ENCODE peak calls at places on chromosomes 5 and 9, in four cellular contexts. H, J, N and C are unnamed samples.

GRCh38 chr9:131330814-131331600 is 41.5 kb downstream of the PLPP7 start:
- DNase-seq in H (peak), J (no peak), N (no peak), C (no peak)

GRCh38 chr5:156326718-156327259 is at the start of gene SGCD:
- DNase-seq in H (peak), J (peak), N (no peak), C (no peak)

GRCh38 chr5:98933446-98934072 is 4.8 kb upstream of the CHD1 start:
- DNase-seq in H (no peak), J (no peak), N (no peak), C (no peak)

GRCh38 chr9:126157409-126157808 is 169.2 kb upstream of the MVB12B start:
- DNase-seq in H (no peak), J (no peak), N (no peak), C (no peak)

GRCh38 chr5:38720691-38721361 is 125.0 kb upstream of the OSMR start:
- DNase-seq in H (no peak), J (no peak), N (no peak), C (no peak)

GRCh38 chr5:66207800-66208561 is 63.9 kb downstream of the SREK1 start:
- DNase-seq in H (no peak), J (peak), N (no peak), C (no peak)

GRCh38 chr9:14466828-14467227 is 152.9 kb upstream of the NFIB start:
- DNase-seq in H (no peak), J (no peak), N (no peak), C (no peak)

GRCh38 chr9:37682951-37683350 is 32.2 kb downstream of the FRMPD1 start:
- DNase-seq in H (no peak), J (no peak), N (no peak), C (no peak)

GRCh38 chr9:110897899-110898298 is 140.4 kb downstream of the LPAR1 start:
- DNase-seq in H (no peak), J (no peak), N (no peak), C (no peak)

GRCh38 chr5:139178948-139179347 is 19.2 kb downstream of the SIL1 start:
- DNase-seq in H (no peak), J (peak), N (no peak), C (no peak)

GRCh38 chr5:172798422-172799215 is 27.6 kb upstream of the DUSP1 start:
- DNase-seq in H (no peak), J (peak), N (no peak), C (no peak)

GRCh38 chr5:140351609-140352334 is 5.4 kb upstream of the HBEGF start:
- DNase-seq in H (peak), J (no peak), N (peak), C (no peak)

GRCh38 chr5:179171816-179172745 is 111.9 kb downstream of the ZNF354C start:
- DNase-seq in H (no peak), J (no peak), N (no peak), C (no peak)

GRCh38 chr5:9284781-9285307 is 261.0 kb downstream of the SEMA5A start:
- DNase-seq in H (no peak), J (peak), N (no peak), C (no peak)

GRCh38 chr5:2006193-2006970 is 123.7 kb upstream of the IRX4 start:
- DNase-seq in H (no peak), J (no peak), N (no peak), C (no peak)

GRCh38 chr9:93244101-93244500 is 60.2 kb downstream of the WNK2 start:
- DNase-seq in H (no peak), J (no peak), N (no peak), C (no peak)

GRCh38 chr9:20740929-20741582 is 57.0 kb downstream of the FOCAD start:
- DNase-seq in H (no peak), J (no peak), N (no peak), C (no peak)

GRCh38 chr5:373710-374602 is 52.4 kb downstream of the AHRR start:
- DNase-seq in H (peak), J (no peak), N (no peak), C (no peak)

GRCh38 chr5:145629047-145629446 is 206.1 kb downstream of the PRELID2 start:
- DNase-seq in H (no peak), J (no peak), N (no peak), C (no peak)

GRCh38 chr5:143263272-143263810 is 140.1 kb downstream of the NR3C1 start:
- DNase-seq in H (no peak), J (no peak), N (no peak), C (no peak)

GRCh38 chr5:53126514-53126913 is 17.0 kb upstream of the MOCS2 start:
- DNase-seq in H (no peak), J (no peak), N (no peak), C (no peak)

GRCh38 chr5:27708579-27708978 is 670.2 kb upstream of the CDH9 start:
- DNase-seq in H (no peak), J (no peak), N (no peak), C (no peak)

GRCh38 chr5:137629646-137630045 is 106.2 kb downstream of the KLHL3 start:
- DNase-seq in H (no peak), J (no peak), N (peak), C (no peak)

GRCh38 chr9:34954225-34954624 is 3.9 kb upstream of the PHF24 start:
- DNase-seq in H (no peak), J (no peak), N (no peak), C (no peak)

GRCh38 chr5:172643392-172643871 is 2.4 kb downstream of the NEURL1B start:
- DNase-seq in H (no peak), J (no peak), N (no peak), C (no peak)

GRCh38 chr5:148957591-148958202 is 105.2 kb downstream of the SH3TC2 start:
- DNase-seq in H (peak), J (no peak), N (peak), C (no peak)

GRCh38 chr5:108983456-108984092 is 235.9 kb downstream of the FER start:
- DNase-seq in H (no peak), J (no peak), N (no peak), C (no peak)

GRCh38 chr5:155878991-155879575 is 447.9 kb upstream of the SGCD start:
- DNase-seq in H (no peak), J (no peak), N (no peak), C (no peak)

GRCh38 chr5:149297340-149298023 is 25.8 kb downstream of the AFAP1L1 start:
- DNase-seq in H (no peak), J (no peak), N (no peak), C (no peak)

GRCh38 chr9:68664036-68664435 is 41.0 kb upstream of the PIP5K1B start:
- DNase-seq in H (no peak), J (no peak), N (no peak), C (no peak)

GRCh38 chr5:154444559-154445421 is 1.0 kb upstream of the SAP30L start:
- DNase-seq in H (peak), J (no peak), N (peak), C (no peak)

GRCh38 chr9:100443781-100444768 is 17.1 kb downstream of the MSANTD3 start:
- DNase-seq in H (no peak), J (no peak), N (no peak), C (no peak)

GRCh38 chr5:135024956-135025729 is 8.9 kb downstream of the PITX1 start:
- DNase-seq in H (no peak), J (no peak), N (no peak), C (no peak)

GRCh38 chr5:77066191-77066590 is 20.9 kb downstream of the ZBED3 start:
- DNase-seq in H (no peak), J (no peak), N (no peak), C (no peak)

GRCh38 chr9:15524845-15525455 is 14.2 kb upstream of the PSIP1 start:
- DNase-seq in H (no peak), J (no peak), N (no peak), C (no peak)

GRCh38 chr5:159263569-159263905 is 447 bp downstream of the UBLCP1 start:
- DNase-seq in H (no peak), J (no peak), N (no peak), C (no peak)

GRCh38 chr9:27181381-27181780 is 72.4 kb downstream of the TEK start:
- DNase-seq in H (no peak), J (no peak), N (no peak), C (no peak)

GRCh38 chr9:137435980-137436760 is 5.0 kb downstream of the ENTPD8 start:
- DNase-seq in H (no peak), J (peak), N (no peak), C (peak)

GRCh38 chr9:69809304-69809863 is 11.2 kb upstream of the CFAP95 start:
- DNase-seq in H (peak), J (no peak), N (no peak), C (no peak)
- TF ChIP-seq CTCF in H (peak), J (no peak), N (peak), C (no peak)

GRCh38 chr5:3362606-3362910 is 233.1 kb upstream of the IRX1 start:
- DNase-seq in H (no peak), J (no peak), N (no peak), C (no peak)
- TF ChIP-seq CTCF in H (no peak), J (no peak), N (no peak), C (no peak)

DNA sequence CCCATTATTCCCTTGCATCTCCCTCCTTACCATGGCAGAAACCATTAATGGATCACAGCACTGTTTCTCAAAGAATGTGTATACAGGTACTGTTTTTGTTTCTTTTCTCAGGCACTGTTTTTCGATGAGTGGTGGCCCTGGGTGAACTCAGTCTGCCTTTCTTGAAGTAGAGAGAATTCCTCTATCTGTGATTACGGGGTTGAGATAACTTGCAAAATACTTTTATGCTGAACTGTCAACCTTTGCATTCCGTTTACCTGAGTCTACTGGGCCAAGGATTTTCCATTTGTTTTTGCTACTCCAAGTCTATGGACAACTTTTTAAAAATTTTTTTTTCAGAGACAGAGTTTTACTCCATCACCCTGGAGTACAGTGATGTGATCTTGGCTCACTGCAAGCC is 82.7 kb upstream of the CLINT1 start:
- DNase-seq in H (no peak), J (no peak), N (no peak), C (no peak)
- TF ChIP-seq CTCF in H (no peak), J (no peak), N (no peak), C (no peak)

GRCh38 chr9:114417511-114417910 is 29.7 kb upstream of the AKNA start:
- DNase-seq in H (no peak), J (no peak), N (no peak), C (no peak)
- TF ChIP-seq CTCF in H (no peak), J (no peak), N (no peak), C (no peak)

GRCh38 chr9:120453792-120454191 is 126.2 kb downstream of the CDK5RAP2 start:
- DNase-seq in H (no peak), J (no peak), N (no peak), C (no peak)
- TF ChIP-seq CTCF in H (no peak), J (no peak), N (no peak), C (no peak)

DNA sequence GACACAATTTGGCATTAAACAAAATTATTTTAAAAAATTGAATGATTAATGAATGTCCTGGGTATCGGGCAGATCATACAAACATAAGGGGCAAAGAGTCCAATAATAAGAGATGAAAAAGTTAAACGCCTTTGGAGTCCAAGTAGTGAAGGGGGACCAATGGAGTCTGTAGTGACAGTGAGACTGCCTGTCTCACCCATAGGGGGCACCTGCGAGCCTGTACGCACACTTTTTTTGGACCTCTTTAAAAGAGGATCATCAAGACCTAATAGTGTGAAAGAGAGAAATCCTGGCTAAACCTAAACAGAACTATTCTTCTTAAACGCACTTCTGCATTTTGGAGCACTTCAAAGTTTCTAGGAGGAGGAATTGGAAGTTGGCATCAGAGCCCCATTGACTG is 636.0 kb upstream of the KLF4 start:
- DNase-seq in H (peak), J (no peak), N (no peak), C (no peak)
- TF ChIP-seq CTCF in H (peak), J (no peak), N (peak), C (no peak)